ENCODE peak calls at places on chromosomes 1 and 21, in ten cellular contexts. V is mammary epithelial cell; E is CD8-positive, alpha-beta memory T cell; T is A549; L is endodermal cell; H is tibial artery; S is GM23248; X is prostate gland; K is thoracic aorta; B is heart left ventricle. P is an unnamed sample. For H3K4me1, the result is how much of the 10 kb centered on the place peaks cover.

GRCh38 chr1:236979149-236979890 is 24.9 kb downstream of the MT1HL1 start:
- DNase-seq in X (no peak), T (no peak), E (no peak), B (no peak), L (peak), V (no peak), H (no peak), S (no peak), K (no peak), P (no peak)

GRCh38 chr1:195971589-195971988 is 636.7 kb downstream of the KCNT2 start:
- DNase-seq in B (no peak), V (no peak), L (no peak), T (no peak), S (no peak), E (no peak), X (no peak), K (no peak), H (no peak), P (no peak)

GRCh38 chr1:103107696-103108524 is at the start of gene COL11A1:
- DNase-seq in E (no peak), H (no peak), V (no peak), S (no peak), X (no peak), B (no peak), L (no peak), T (no peak), K (no peak), P (no peak)

GRCh38 chr1:2022063-2022770 is 3.1 kb downstream of the GABRD start:
- DNase-seq in L (no peak), K (no peak), E (no peak), T (no peak), V (no peak), B (no peak), X (no peak), H (no peak), S (no peak), P (no peak)

GRCh38 chr1:163875214-163875926 is 553.6 kb downstream of the NUF2 start:
- DNase-seq in H (peak), T (no peak), S (peak), E (no peak), B (peak), V (no peak), L (no peak), X (no peak), K (no peak), P (peak)

GRCh38 chr1:118636004-118636403 is 352.1 kb downstream of the TBX15 start:
- DNase-seq in T (no peak), V (no peak), S (no peak), E (no peak), H (no peak), K (no peak), X (no peak), L (no peak), B (no peak), P (no peak)

GRCh38 chr21:37758997-37759396 is 157.3 kb downstream of the KCNJ6 start:
- DNase-seq in S (peak), E (no peak), T (peak), K (no peak), V (peak), L (peak), B (no peak), X (peak), H (no peak), P (peak)

GRCh38 chr1:52506349-52506748 is 46.5 kb downstream of the TUT4 start:
- DNase-seq in S (no peak), L (no peak), T (no peak), K (no peak), X (no peak), V (no peak), B (no peak), H (no peak), E (no peak), P (no peak)

GRCh38 chr1:186839077-186839400 is 10.3 kb downstream of the PLA2G4A start:
- DNase-seq in H (no peak), L (no peak), X (no peak), V (no peak), E (no peak), B (no peak), S (no peak), T (no peak), K (no peak), P (no peak)

GRCh38 chr1:42179900-42180329 is 15.4 kb upstream of the GUCA2A start:
- DNase-seq in E (no peak), L (no peak), K (no peak), B (no peak), X (no peak), V (no peak), T (no peak), H (no peak), S (no peak), P (no peak)

GRCh38 chr1:90475623-90476022 is 241.5 kb downstream of the BARHL2 start:
- DNase-seq in X (no peak), K (no peak), B (no peak), L (no peak), T (no peak), V (no peak), H (no peak), E (no peak), S (peak), P (no peak)

GRCh38 chr1:167661527-167662436 is 31.8 kb downstream of the RCSD1 start:
- DNase-seq in E (no peak), S (peak), X (no peak), L (no peak), B (peak), T (peak), K (no peak), H (no peak), V (peak), P (no peak)

GRCh38 chr1:150159550-150159949 is 9.8 kb downstream of the PLEKHO1 start:
- DNase-seq in L (no peak), X (no peak), B (no peak), E (no peak), K (no peak), S (no peak), H (no peak), V (no peak), T (no peak), P (peak)

GRCh38 chr1:64280001-64280400 is 76.6 kb downstream of the UBE2U start:
- DNase-seq in V (peak), B (no peak), K (no peak), E (no peak), L (no peak), X (no peak), S (no peak), T (no peak), H (no peak), P (no peak)

GRCh38 chr1:168520052-168520751 is 23.6 kb downstream of the XCL2 start:
- DNase-seq in T (no peak), H (no peak), L (peak), B (no peak), E (peak), K (no peak), S (no peak), V (no peak), X (no peak), P (no peak)

GRCh38 chr1:22738069-22738435 is 27.4 kb downstream of the EPHB2 start:
- DNase-seq in T (no peak), V (no peak), E (no peak), L (no peak), K (no peak), X (no peak), B (no peak), H (no peak), S (no peak), P (no peak)

GRCh38 chr1:85611390-85611789 is 30.8 kb downstream of the CCN1 start:
- DNase-seq in H (no peak), S (peak), T (no peak), B (no peak), E (no peak), X (no peak), K (no peak), V (peak), L (peak), P (no peak)

GRCh38 chr1:210757677-210758076 is 376.3 kb downstream of the KCNH1 start:
- DNase-seq in K (no peak), V (no peak), S (no peak), X (no peak), T (no peak), H (no peak), B (no peak), L (peak), E (no peak), P (no peak)

GRCh38 chr1:226967665-226968064 is 27.6 kb downstream of the COQ8A start:
- DNase-seq in L (no peak), K (no peak), T (no peak), V (peak), H (no peak), S (peak), B (no peak), E (no peak), X (no peak), P (peak)

GRCh38 chr1:111769517-111770146 is 13.9 kb downstream of the DDX20 start:
- DNase-seq in B (peak), V (peak), K (no peak), L (no peak), S (peak), E (peak), H (no peak), X (peak), T (peak), P (peak)

GRCh38 chr1:78035121-78035520 is 10.6 kb upstream of the GIPC2 start:
- DNase-seq in B (no peak), S (peak), V (no peak), X (no peak), K (no peak), H (no peak), T (no peak), E (no peak), L (no peak), P (no peak)

GRCh38 chr1:186102559-186103148 is 272.4 kb downstream of the TPR start:
- DNase-seq in V (peak), S (peak), H (peak), K (no peak), T (no peak), X (no peak), E (no peak), B (peak), L (no peak), P (no peak)

GRCh38 chr1:234666761-234667160 is 56.8 kb upstream of the IRF2BP2 start:
- DNase-seq in T (no peak), H (no peak), L (no peak), E (no peak), B (no peak), K (no peak), S (no peak), X (no peak), V (no peak), P (no peak)

GRCh38 chr21:14869984-14870840 is 194.6 kb downstream of the NRIP1 start:
- DNase-seq in X (no peak), V (no peak), S (no peak), K (no peak), T (no peak), L (no peak), E (no peak), B (no peak), H (no peak), P (no peak)

GRCh38 chr21:14863745-14864210 is 201.0 kb downstream of the NRIP1 start:
- DNase-seq in B (no peak), E (no peak), H (no peak), T (no peak), L (no peak), V (no peak), K (no peak), S (no peak), X (no peak), P (no peak)

GRCh38 chr21:14866859-14867560 is 197.8 kb downstream of the NRIP1 start:
- DNase-seq in K (no peak), L (no peak), E (no peak), S (no peak), B (no peak), T (no peak), X (no peak), H (no peak), V (peak), P (no peak)

GRCh38 chr21:14862794-14863720 is 201.7 kb downstream of the NRIP1 start:
- DNase-seq in B (no peak), T (no peak), E (no peak), X (no peak), K (no peak), L (no peak), V (no peak), H (no peak), S (peak), P (no peak)

GRCh38 chr21:14864211-14865021 is 200.4 kb downstream of the NRIP1 start:
- DNase-seq in S (peak), B (peak), T (peak), L (peak), X (peak), E (no peak), K (no peak), V (peak), H (peak), P (peak)
- H3K4me1 ChIP-seq in S (under half), B (under half), T (under half), L (under half), X (under half), E (under half), K (under half), V (under half), H (under half), P (under half)

GRCh38 chr1:24828183-24828886 is 83.1 kb downstream of the CLIC4 start:
- DNase-seq in V (no peak), B (no peak), X (no peak), L (no peak), H (no peak), S (no peak), K (no peak), T (no peak), E (no peak), P (no peak)
- H3K27ac ChIP-seq in V (no peak), B (peak), X (no peak), L (no peak), H (peak), S (peak), K (peak), T (no peak), E (no peak), P (no peak)

GRCh38 chr1:183477986-183478781 is 5.9 kb downstream of the SMG7 start:
- DNase-seq in B (no peak), K (no peak), H (no peak), V (no peak), E (no peak), T (no peak), S (no peak), X (no peak), L (no peak), P (no peak)
- H3K4me1 ChIP-seq in B (under half), K (under half), H (under half), V (under half), E (half or more), T (under half), S (under half), X (under half), L (under half), P (half or more)

GRCh38 chr1:87039096-87039495 is 124.7 kb downstream of the HS2ST1 start:
- DNase-seq in H (no peak), V (no peak), K (no peak), L (no peak), X (no peak), E (no peak), T (no peak), B (no peak), S (no peak), P (no peak)
- H3K27ac ChIP-seq in H (no peak), V (no peak), K (no peak), L (no peak), X (no peak), E (no peak), T (no peak), B (no peak), S (no peak), P (no peak)

GRCh38 chr1:21317035-21317689 is 26.9 kb upstream of the ECE1 start:
- DNase-seq in L (no peak), T (no peak), V (no peak), S (peak), E (no peak), B (peak), H (peak), X (no peak), K (peak), P (peak)

GRCh38 chr1:21318057-21318713 is 27.9 kb upstream of the ECE1 start:
- DNase-seq in T (no peak), H (no peak), X (no peak), V (no peak), L (no peak), S (no peak), B (no peak), E (no peak), K (no peak), P (peak)

GRCh38 chr1:21319447-21320407 is 29.5 kb upstream of the ECE1 start:
- DNase-seq in B (peak), S (peak), V (no peak), E (no peak), K (no peak), H (peak), X (peak), T (peak), L (no peak), P (peak)

GRCh38 chr1:21318714-21319159 is 28.5 kb upstream of the ECE1 start:
- DNase-seq in X (no peak), S (peak), E (no peak), B (peak), H (peak), K (peak), L (no peak), T (no peak), V (no peak), P (peak)

DNA sequence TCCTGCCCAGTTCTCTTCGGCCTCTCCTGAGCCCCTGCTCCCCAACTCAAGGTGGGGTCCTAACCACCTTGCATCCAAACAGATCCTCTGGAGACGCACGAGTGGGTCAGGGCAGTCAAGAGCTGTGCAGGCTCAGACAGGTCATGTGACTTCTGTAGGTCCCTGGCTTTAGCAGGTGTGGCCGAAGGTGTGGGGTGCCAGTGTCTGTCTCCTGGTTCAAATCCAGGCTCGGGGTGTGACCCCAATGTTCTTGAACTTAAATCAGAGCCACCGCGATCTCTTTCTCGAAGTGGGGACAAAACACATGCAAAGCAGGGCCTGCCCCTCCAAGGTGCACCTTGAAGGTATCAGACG is 27.4 kb upstream of the ECE1 start:
- DNase-seq in L (no peak), S (no peak), E (no peak), H (no peak), X (no peak), V (no peak), K (no peak), T (no peak), B (no peak), P (no peak)
- H3K4me1 ChIP-seq in L (under half), S (half or more), E (under half), H (half or more), X (under half), V (under half), K (half or more), T (half or more), B (half or more), P (half or more)

GRCh38 chr1:160129558-160129957 is 14.0 kb downstream of the ATP1A2 start:
- DNase-seq in H (no peak), B (no peak), E (no peak), K (no peak), S (no peak), L (no peak), X (no peak), V (no peak), T (no peak), P (no peak)

GRCh38 chr1:160131803-160132565 is 16.4 kb downstream of the ATP1A2 start:
- DNase-seq in L (no peak), E (no peak), B (peak), S (no peak), X (no peak), K (peak), V (no peak), H (peak), T (no peak), P (peak)

GRCh38 chr1:160129966-160130365 is 14.4 kb downstream of the ATP1A2 start:
- DNase-seq in E (no peak), K (no peak), T (no peak), X (no peak), S (no peak), H (no peak), L (no peak), V (no peak), B (no peak), P (no peak)

GRCh38 chr1:160130486-160130885 is 14.9 kb downstream of the ATP1A2 start:
- DNase-seq in X (no peak), H (no peak), B (no peak), V (no peak), K (no peak), L (no peak), S (no peak), E (no peak), T (no peak), P (no peak)

GRCh38 chr1:160130939-160131338 is 15.4 kb downstream of the ATP1A2 start:
- DNase-seq in B (no peak), T (no peak), H (no peak), E (no peak), L (no peak), S (no peak), V (no peak), X (no peak), K (no peak), P (no peak)
- H3K27ac ChIP-seq in B (peak), T (peak), H (peak), E (no peak), L (no peak), S (no peak), V (no peak), X (no peak), K (peak), P (no peak)